ENCODE peak calls at places on chromosome 13, in six cellular contexts. W, Z, F, S, Y and R are unnamed samples.

GRCh38 chr13:31101511-31102170 is 60.1 kb downstream of the HSPH1 start:
- DNase-seq in W (no peak), Z (no peak), F (no peak), S (no peak), Y (no peak), R (no peak)

GRCh38 chr13:74596691-74597090 is 462.5 kb upstream of the KLF12 start:
- DNase-seq in W (no peak), Z (no peak), F (no peak), S (no peak), Y (no peak), R (no peak)

GRCh38 chr13:106139407-106139806 is 396.1 kb downstream of the EFNB2 start:
- DNase-seq in W (no peak), Z (no peak), F (no peak), S (no peak), Y (no peak), R (no peak)

GRCh38 chr13:35699805-35700204 is 223.3 kb upstream of the MAB21L1 start:
- DNase-seq in W (no peak), Z (no peak), F (peak), S (no peak), Y (no peak), R (no peak)

GRCh38 chr13:90696656-90697055 is 650.8 kb upstream of the MIR17HG start:
- DNase-seq in W (no peak), Z (no peak), F (no peak), S (no peak), Y (no peak), R (no peak)

GRCh38 chr13:109348514-109349340 is 437.7 kb downstream of the IRS2 start:
- DNase-seq in W (no peak), Z (no peak), F (no peak), S (peak), Y (no peak), R (no peak)

GRCh38 chr13:77815330-77815729 is 103.3 kb downstream of the EDNRB start:
- DNase-seq in W (no peak), Z (no peak), F (no peak), S (no peak), Y (no peak), R (no peak)

GRCh38 chr13:76016799-76017198 is 380.7 kb downstream of the LMO7 start:
- DNase-seq in W (peak), Z (peak), F (no peak), S (no peak), Y (peak), R (no peak)

GRCh38 chr13:50055454-50055853 is 40.2 kb downstream of the KCNRG start:
- DNase-seq in W (no peak), Z (no peak), F (no peak), S (no peak), Y (no peak), R (no peak)

GRCh38 chr13:44333950-44334675 is 39.5 kb upstream of the SERP2 start:
- DNase-seq in W (no peak), Z (no peak), F (no peak), S (no peak), Y (no peak), R (no peak)

GRCh38 chr13:43303040-43303729 is 279.8 kb downstream of the DNAJC15 start:
- DNase-seq in W (peak), Z (peak), F (peak), S (no peak), Y (no peak), R (peak)

GRCh38 chr13:30880756-30881155 is 25.3 kb upstream of the MEDAG start:
- DNase-seq in W (no peak), Z (no peak), F (no peak), S (no peak), Y (no peak), R (no peak)

GRCh38 chr13:90882551-90882950 is 464.9 kb upstream of the MIR17HG start:
- DNase-seq in W (no peak), Z (no peak), F (no peak), S (no peak), Y (no peak), R (peak)

GRCh38 chr13:59880468-59880867 is 283.3 kb downstream of the DIAPH3 start:
- DNase-seq in W (no peak), Z (no peak), F (no peak), S (no peak), Y (no peak), R (no peak)

GRCh38 chr13:48954086-48954485 is 21.6 kb upstream of the FNDC3A start:
- DNase-seq in W (no peak), Z (no peak), F (no peak), S (no peak), Y (no peak), R (no peak)

GRCh38 chr13:19818223-19818842 is 35.6 kb upstream of the PSPC1 start:
- DNase-seq in W (peak), Z (peak), F (no peak), S (no peak), Y (peak), R (peak)

GRCh38 chr13:24683833-24684599 is 3.8 kb downstream of the ATP12A start:
- DNase-seq in W (peak), Z (peak), F (no peak), S (no peak), Y (peak), R (no peak)

GRCh38 chr13:44407379-44407778 is 33.8 kb downstream of the SERP2 start:
- DNase-seq in W (no peak), Z (no peak), F (no peak), S (no peak), Y (no peak), R (no peak)

GRCh38 chr13:104310861-104311260 is 1244.6 kb upstream of the SLC10A2 start:
- DNase-seq in W (no peak), Z (no peak), F (no peak), S (no peak), Y (no peak), R (no peak)

GRCh38 chr13:25977216-25977615 is 74.6 kb downstream of the SHISA2 start:
- DNase-seq in W (no peak), Z (peak), F (no peak), S (no peak), Y (no peak), R (no peak)

GRCh38 chr13:66106246-66106645 is 1123.9 kb downstream of the PCDH9 start:
- DNase-seq in W (no peak), Z (no peak), F (no peak), S (no peak), Y (no peak), R (no peak)

GRCh38 chr13:39483326-39483725 is 119.7 kb downstream of the LHFPL6 start:
- DNase-seq in W (no peak), Z (no peak), F (no peak), S (no peak), Y (no peak), R (no peak)

GRCh38 chr13:36891752-36892151 is 28.3 kb downstream of the SMAD9 start:
- DNase-seq in W (no peak), Z (no peak), F (no peak), S (no peak), Y (no peak), R (no peak)

GRCh38 chr13:78238911-78239310 is 320.3 kb upstream of the EDNRB start:
- DNase-seq in W (no peak), Z (no peak), F (no peak), S (no peak), Y (no peak), R (no peak)

GRCh38 chr13:75489502-75490263 is 7.7 kb upstream of the TBC1D4 start:
- DNase-seq in W (no peak), Z (no peak), F (no peak), S (peak), Y (peak), R (no peak)

GRCh38 chr13:49498211-49498610 is 2.5 kb downstream of the PHF11 start:
- DNase-seq in W (no peak), Z (no peak), F (no peak), S (no peak), Y (no peak), R (no peak)

GRCh38 chr13:31174018-31174417 is 12.3 kb upstream of the HSPH1 start:
- DNase-seq in W (no peak), Z (no peak), F (no peak), S (no peak), Y (no peak), R (no peak)

GRCh38 chr13:80419416-80419815 is 78.5 kb upstream of the SPRY2 start:
- DNase-seq in W (no peak), Z (no peak), F (no peak), S (no peak), Y (no peak), R (no peak)

GRCh38 chr13:41562083-41562482 is 104.7 kb downstream of the RGCC start:
- DNase-seq in W (no peak), Z (no peak), F (peak), S (no peak), Y (no peak), R (no peak)

GRCh38 chr13:75790198-75790970 is 154.3 kb downstream of the LMO7 start:
- DNase-seq in W (no peak), Z (no peak), F (no peak), S (no peak), Y (no peak), R (no peak)

GRCh38 chr13:39530996-39531395 is 72.0 kb downstream of the LHFPL6 start:
- DNase-seq in W (no peak), Z (no peak), F (no peak), S (no peak), Y (no peak), R (no peak)

GRCh38 chr13:33174980-33175379 is 110.6 kb downstream of the STARD13 start:
- DNase-seq in W (no peak), Z (no peak), F (no peak), S (no peak), Y (no peak), R (no peak)
- H3K27ac ChIP-seq in W (no peak), Z (no peak), F (no peak), S (no peak), Y (no peak), R (peak)

DNA sequence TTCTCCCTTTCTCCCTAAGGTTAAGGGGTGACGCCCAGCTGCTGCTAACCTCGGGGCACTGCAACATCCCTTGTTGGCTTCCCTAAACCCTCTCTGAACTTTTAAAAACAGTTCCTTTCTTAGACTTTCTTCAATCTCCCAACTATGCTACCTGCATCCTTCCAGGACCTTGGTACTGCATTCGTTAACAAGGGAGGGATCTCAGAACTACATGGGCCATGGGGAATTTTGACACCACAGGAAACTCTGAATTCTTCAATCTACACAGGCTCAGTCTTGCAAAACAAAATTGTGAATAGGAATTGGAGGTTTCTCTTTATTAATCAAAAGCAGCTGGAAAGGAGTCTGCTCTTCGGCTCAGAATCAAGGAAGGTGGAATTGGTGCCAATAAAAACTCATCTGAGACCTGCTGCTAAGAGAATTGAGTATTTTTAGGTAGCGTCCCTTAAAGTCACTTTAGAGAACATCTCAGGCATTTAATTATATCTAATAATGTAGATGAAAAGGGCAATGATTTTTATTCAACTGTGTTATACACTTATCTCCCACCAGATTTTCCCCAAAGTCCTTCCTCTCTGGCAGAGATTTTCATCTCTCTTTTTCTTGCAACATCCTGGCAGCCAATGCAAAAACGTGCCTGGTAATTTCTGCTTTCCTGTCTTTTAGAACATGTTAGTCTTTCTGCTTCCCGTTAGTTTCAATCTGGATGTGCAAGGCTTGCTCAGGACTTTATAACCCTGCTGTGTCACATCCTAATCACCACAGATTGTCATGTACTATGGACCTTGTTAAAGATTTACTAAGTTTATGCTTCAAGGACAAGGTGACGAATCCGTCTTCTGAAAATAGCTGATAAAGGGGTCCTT is 69.1 kb upstream of the SLC15A1 start:
- DNase-seq in W (no peak), Z (no peak), F (no peak), S (no peak), Y (no peak), R (no peak)
- H3K27ac ChIP-seq in W (no peak), Z (no peak), F (no peak), S (no peak), Y (peak), R (peak)

GRCh38 chr13:47112205-47112896 is 215.5 kb upstream of the HTR2A start:
- DNase-seq in W (no peak), Z (peak), F (no peak), S (no peak), Y (no peak), R (no peak)
- H3K27ac ChIP-seq in W (no peak), Z (no peak), F (no peak), S (no peak), Y (no peak), R (no peak)

DNA sequence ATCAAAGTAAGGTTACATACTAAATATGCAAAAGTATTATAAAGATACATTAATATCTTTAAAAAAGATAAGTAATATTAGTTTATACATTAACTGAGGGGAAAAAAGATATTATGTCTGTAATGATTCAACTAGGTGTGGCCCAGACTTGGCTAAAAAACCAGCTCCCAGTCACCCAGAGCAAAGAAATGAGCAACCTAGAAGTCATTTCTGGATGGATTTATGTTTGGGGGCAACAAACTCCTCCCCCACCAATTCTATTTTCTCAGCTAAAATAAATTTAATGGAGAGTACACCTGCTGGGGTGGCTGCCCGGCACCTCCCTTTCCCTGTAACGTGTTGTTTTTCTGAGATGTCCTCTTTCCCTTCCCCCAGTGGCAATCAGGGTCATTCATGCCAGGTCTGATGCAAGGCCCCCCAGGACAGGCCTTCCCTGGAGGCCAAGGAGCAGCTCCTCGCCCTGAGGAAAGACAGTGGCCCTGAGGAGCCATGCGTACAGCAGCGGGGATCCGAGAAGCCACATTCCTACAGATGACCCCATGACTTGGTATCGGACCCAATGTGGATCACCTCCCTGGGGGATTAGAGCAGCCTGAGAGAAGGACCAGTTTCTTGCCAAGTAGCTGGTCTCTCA is 78.6 kb upstream of the DOCK9 start:
- DNase-seq in W (no peak), Z (no peak), F (no peak), S (no peak), Y (no peak), R (no peak)
- H3K27ac ChIP-seq in W (no peak), Z (no peak), F (no peak), S (peak), Y (peak), R (no peak)

GRCh38 chr13:100436099-100436498 is 152.5 kb downstream of the GGACT start:
- DNase-seq in W (no peak), Z (no peak), F (no peak), S (no peak), Y (no peak), R (no peak)
- H3K27ac ChIP-seq in W (no peak), Z (no peak), F (no peak), S (no peak), Y (no peak), R (no peak)

DNA sequence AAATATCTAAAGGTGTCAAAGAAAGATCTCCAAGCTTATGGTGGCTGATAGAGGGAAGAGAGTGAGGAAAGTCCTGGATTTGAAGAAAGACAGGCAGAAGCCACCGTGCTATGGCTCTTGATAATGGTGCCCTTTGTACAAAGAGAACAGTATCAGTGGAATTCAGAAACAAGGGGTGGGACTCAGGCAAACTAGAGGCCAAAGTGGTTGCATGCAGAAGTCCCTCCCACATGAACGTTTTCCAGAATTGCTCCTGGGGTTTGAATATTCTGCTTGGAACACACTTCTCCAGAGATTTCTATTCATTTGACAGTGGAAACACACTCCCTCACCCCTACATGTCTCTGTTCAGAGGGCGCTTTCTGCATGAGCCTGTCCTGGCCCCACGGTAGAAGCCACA is 10.1 kb upstream of the MBNL2 start:
- DNase-seq in W (no peak), Z (no peak), F (no peak), S (no peak), Y (no peak), R (no peak)
- H3K27ac ChIP-seq in W (no peak), Z (no peak), F (peak), S (peak), Y (no peak), R (no peak)

DNA sequence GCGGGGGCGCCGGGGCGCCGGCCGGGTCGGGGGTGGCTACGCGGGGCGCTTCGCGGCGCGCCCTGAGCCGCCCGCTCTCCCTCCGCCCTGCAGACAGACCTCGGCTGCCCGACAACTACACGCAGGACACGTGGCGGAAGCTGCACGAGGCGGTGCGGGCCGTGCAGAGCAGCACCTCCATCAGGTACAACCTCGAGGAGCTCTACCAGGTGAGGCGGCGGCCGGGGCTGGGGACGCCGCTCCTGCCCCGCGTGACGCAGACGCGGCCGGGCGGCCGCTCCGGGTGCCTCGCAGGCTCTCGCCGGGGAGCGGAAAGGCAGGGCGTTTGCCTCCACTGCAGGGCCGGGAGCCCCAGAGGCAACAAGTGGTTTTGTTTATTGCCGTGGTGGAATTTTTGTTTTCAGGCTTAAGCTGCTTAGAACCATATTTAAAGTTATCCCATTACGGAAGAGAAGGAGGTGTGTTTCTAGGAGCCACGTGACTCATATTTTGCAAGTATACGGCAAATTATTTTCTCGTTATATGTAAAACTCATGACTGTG is 538 bp downstream of the CUL4A start:
- DNase-seq in W (peak), Z (no peak), F (peak), S (peak), Y (peak), R (peak)
- H3K27ac ChIP-seq in W (peak), Z (no peak), F (peak), S (peak), Y (peak), R (peak)

GRCh38 chr13:51235756-51236564 is 13.8 kb downstream of the FAM124A start:
- DNase-seq in W (no peak), Z (no peak), F (no peak), S (no peak), Y (no peak), R (no peak)

GRCh38 chr13:51233117-51233826 is 11.1 kb downstream of the FAM124A start:
- DNase-seq in W (no peak), Z (no peak), F (no peak), S (no peak), Y (no peak), R (no peak)

GRCh38 chr13:51234676-51235075 is 12.5 kb downstream of the FAM124A start:
- DNase-seq in W (no peak), Z (no peak), F (no peak), S (no peak), Y (no peak), R (no peak)

GRCh38 chr13:51237887-51238286 is 15.7 kb downstream of the FAM124A start:
- DNase-seq in W (no peak), Z (no peak), F (no peak), S (no peak), Y (no peak), R (no peak)

GRCh38 chr13:51235186-51235585 is 13.0 kb downstream of the FAM124A start:
- DNase-seq in W (no peak), Z (no peak), F (no peak), S (no peak), Y (no peak), R (no peak)
- H3K27ac ChIP-seq in W (no peak), Z (no peak), F (no peak), S (no peak), Y (no peak), R (no peak)